ENCODE peak calls at places on chromosomes 12 and 14, in four cellular contexts. A, Y, R and D are unnamed samples. For H3K9me3, the result is how much of the 10 kb centered on the place peaks cover.

GRCh38 chr14:97251423-97252155 is 454.4 kb downstream of the VRK1 start:
- DNase-seq in R (no peak), Y (no peak), A (no peak), D (no peak)

GRCh38 chr14:74913986-74914573 is 9.0 kb downstream of the RPS6KL1 start:
- DNase-seq in R (peak), A (peak), Y (peak), D (peak)

GRCh38 chr12:113874999-113875561 is 91.0 kb downstream of the RBM19 start:
- DNase-seq in Y (no peak), R (no peak), A (no peak), D (no peak)

GRCh38 chr14:102295301-102295700 is 9.7 kb downstream of the MOK start:
- DNase-seq in Y (peak), R (no peak), A (no peak), D (no peak)

GRCh38 chr12:191541-191940 is 22.4 kb downstream of the SLC6A12 start:
- DNase-seq in Y (no peak), R (no peak), A (no peak), D (no peak)

GRCh38 chr14:29376251-29376650 is 551.4 kb downstream of the PRKD1 start:
- DNase-seq in Y (no peak), A (no peak), R (no peak), D (no peak)

GRCh38 chr14:61113561-61113960 is 132.5 kb downstream of the SLC38A6 start:
- DNase-seq in A (no peak), Y (no peak), R (no peak), D (no peak)

GRCh38 chr14:82309199-82309598 is 775.5 kb upstream of the SEL1L start:
- DNase-seq in A (no peak), Y (no peak), R (no peak), D (no peak)

GRCh38 chr12:2794261-2794735 is 472 bp upstream of the FKBP4 start:
- DNase-seq in R (no peak), A (no peak), Y (no peak), D (no peak)

GRCh38 chr14:28952707-28953106 is 186.1 kb downstream of the FOXG1 start:
- DNase-seq in A (no peak), R (no peak), Y (no peak), D (no peak)

GRCh38 chr14:20278414-20278813 is 27.3 kb downstream of the TTC5 start:
- DNase-seq in Y (no peak), R (peak), A (no peak), D (peak)

GRCh38 chr12:26971963-26972362 is 33.7 kb downstream of the FGFR1OP2 start:
- DNase-seq in R (no peak), Y (no peak), A (no peak), D (no peak)

GRCh38 chr12:84919271-84919670 is 6.7 kb upstream of the SLC6A15 start:
- DNase-seq in Y (no peak), R (no peak), A (no peak), D (no peak)

GRCh38 chr12:39905152-39905551 is 200.7 kb downstream of the SLC2A13 start:
- DNase-seq in Y (no peak), R (peak), A (peak), D (peak)

GRCh38 chr12:99381992-99382391 is 265.6 kb upstream of the GARIN6 start:
- DNase-seq in Y (no peak), A (no peak), R (no peak), D (no peak)

GRCh38 chr14:51653096-51653814 is 1.5 kb downstream of the FRMD6 start:
- DNase-seq in A (no peak), Y (peak), R (no peak), D (no peak)

GRCh38 chr12:111034148-111034910 is 114.0 kb upstream of the MYL2 start:
- DNase-seq in R (no peak), Y (no peak), A (no peak), D (no peak)

GRCh38 chr12:49968431-49968830 is 4.3 kb upstream of the AQP6 start:
- DNase-seq in A (peak), R (no peak), Y (no peak), D (no peak)

GRCh38 chr12:47615711-47616110 is 90.1 kb downstream of the RPAP3 start:
- DNase-seq in A (no peak), R (no peak), Y (no peak), D (no peak)

GRCh38 chr14:34029921-34030334 is 79.1 kb upstream of the EGLN3 start:
- DNase-seq in A (peak), R (peak), Y (no peak), D (peak)
- TF ChIP-seq EP300 in A (no peak), R (no peak), Y (no peak), D (no peak)

GRCh38 chr12:14261861-14262260 is 103.6 kb upstream of the ATF7IP start:
- DNase-seq in Y (no peak), R (no peak), A (no peak), D (no peak)
- H3K9me3 ChIP-seq in Y (under half), R (under half), A (under half), D (under half)

DNA sequence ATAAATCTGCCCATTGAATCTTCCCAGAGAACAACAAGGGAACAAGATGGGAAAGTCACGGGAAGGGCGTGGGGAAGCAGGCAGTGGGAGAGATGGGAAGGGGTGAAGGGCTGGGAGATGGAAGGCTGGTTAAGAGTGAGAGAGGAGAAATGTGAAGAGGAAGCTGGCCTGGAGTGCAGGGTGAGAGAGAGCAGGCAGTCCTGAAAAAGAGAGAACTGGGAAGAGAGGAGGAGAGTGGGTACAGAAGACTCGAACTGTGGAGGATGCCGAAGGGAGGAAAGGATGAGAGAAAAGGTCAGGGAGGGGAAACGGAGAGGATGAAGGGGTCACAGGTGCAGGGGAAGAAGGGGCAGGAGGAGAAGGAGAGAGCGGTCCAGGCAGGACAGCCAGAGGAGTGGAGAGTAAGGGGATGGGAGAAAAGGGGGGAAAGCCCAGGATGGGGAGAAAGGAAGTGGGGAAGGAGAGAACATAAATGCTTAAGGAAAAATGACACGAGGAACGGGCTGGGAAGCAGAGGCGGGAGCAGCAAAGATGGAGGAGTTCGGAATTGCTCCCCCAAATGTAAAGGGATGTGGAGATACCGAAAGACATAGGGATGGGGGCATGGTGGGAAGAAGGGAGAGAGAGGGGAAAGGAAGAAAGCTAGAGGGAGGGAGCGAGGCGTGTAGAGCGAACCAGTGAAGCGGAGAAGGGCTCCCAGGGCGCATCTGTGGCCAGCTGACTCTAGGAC is 1.2 kb downstream of the PIANP start:
- DNase-seq in R (peak), A (peak), Y (no peak), D (no peak)
- H3K4me3 ChIP-seq in R (peak), A (peak), Y (peak), D (no peak)

GRCh38 chr12:90939382-90939781 is 15.6 kb downstream of the CCER1 start:
- DNase-seq in R (no peak), Y (no peak), A (no peak), D (no peak)
- TF ChIP-seq EP300 in R (no peak), Y (no peak), A (no peak), D (no peak)

DNA sequence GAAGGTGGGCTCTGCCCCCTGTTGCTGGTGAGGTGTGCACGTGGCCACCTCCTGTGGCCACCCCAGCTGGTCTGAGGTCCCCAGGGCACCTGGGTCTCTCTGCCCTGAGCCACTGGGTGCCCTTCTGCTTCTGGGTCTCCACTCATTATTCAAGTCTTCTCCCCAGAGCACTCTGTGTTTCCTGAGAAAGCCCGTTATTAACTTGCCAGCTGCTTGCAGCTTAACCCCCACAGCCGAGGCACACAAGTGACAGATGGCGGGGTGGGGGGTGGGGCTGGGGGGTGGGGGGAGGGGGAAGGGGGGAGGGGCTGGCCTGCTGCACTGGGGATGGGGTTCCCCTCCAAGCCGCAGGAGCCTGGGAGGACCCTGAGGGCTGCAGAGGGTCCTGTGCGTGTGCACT is 40.5 kb downstream of the FBRSL1 start:
- DNase-seq in Y (no peak), A (no peak), R (no peak), D (no peak)
- H3K9me3 ChIP-seq in Y (under half), A (under half), R (under half), D (under half)

GRCh38 chr14:99273025-99273723 is 1.2 kb upstream of the BCL11B start:
- DNase-seq in R (no peak), Y (peak), A (no peak), D (no peak)
- H3K4me3 ChIP-seq in R (no peak), Y (peak), A (no peak), D (peak)